ENCODE peak calls at places on chromosome 3, in four cellular contexts. S is sigmoid colon, J is upper lobe of left lung, Q is transverse colon. P is an unnamed sample.

GRCh38 chr3:185940951-185941350 is 3.1 kb upstream of the TRA2B start:
- DNase-seq in S (no peak), J (no peak), Q (no peak), P (no peak)

GRCh38 chr3:150377601-150378466 is 30.3 kb upstream of the TSC22D2 start:
- DNase-seq in S (no peak), J (no peak), Q (no peak), P (no peak)

GRCh38 chr3:160444411-160444810 is 5.2 kb downstream of the TRIM59 start:
- DNase-seq in S (no peak), J (no peak), Q (no peak), P (no peak)

GRCh38 chr3:66618066-66618465 is 117.2 kb upstream of the LRIG1 start:
- DNase-seq in S (no peak), J (no peak), Q (no peak), P (no peak)

GRCh38 chr3:65170357-65171090 is 482.7 kb upstream of the ADAMTS9 start:
- DNase-seq in S (peak; percentile 98), J (no peak), Q (peak; percentile 76), P (peak; percentile 88)

GRCh38 chr3:62559831-62560445 is 186.6 kb upstream of the FEZF2 start:
- DNase-seq in S (no peak), J (no peak), Q (no peak), P (no peak)

GRCh38 chr3:109806929-109807328 is 469.6 kb upstream of the DPPA4 start:
- DNase-seq in S (no peak), J (no peak), Q (no peak), P (no peak)

GRCh38 chr3:28406241-28406640 is 57.6 kb upstream of the AZI2 start:
- DNase-seq in S (no peak), J (no peak), Q (no peak), P (no peak)

GRCh38 chr3:158103131-158103955 is 2.9 kb downstream of the SHOX2 start:
- DNase-seq in S (no peak), J (peak; percentile 71), Q (peak; percentile 55), P (peak; percentile 23)

DNA sequence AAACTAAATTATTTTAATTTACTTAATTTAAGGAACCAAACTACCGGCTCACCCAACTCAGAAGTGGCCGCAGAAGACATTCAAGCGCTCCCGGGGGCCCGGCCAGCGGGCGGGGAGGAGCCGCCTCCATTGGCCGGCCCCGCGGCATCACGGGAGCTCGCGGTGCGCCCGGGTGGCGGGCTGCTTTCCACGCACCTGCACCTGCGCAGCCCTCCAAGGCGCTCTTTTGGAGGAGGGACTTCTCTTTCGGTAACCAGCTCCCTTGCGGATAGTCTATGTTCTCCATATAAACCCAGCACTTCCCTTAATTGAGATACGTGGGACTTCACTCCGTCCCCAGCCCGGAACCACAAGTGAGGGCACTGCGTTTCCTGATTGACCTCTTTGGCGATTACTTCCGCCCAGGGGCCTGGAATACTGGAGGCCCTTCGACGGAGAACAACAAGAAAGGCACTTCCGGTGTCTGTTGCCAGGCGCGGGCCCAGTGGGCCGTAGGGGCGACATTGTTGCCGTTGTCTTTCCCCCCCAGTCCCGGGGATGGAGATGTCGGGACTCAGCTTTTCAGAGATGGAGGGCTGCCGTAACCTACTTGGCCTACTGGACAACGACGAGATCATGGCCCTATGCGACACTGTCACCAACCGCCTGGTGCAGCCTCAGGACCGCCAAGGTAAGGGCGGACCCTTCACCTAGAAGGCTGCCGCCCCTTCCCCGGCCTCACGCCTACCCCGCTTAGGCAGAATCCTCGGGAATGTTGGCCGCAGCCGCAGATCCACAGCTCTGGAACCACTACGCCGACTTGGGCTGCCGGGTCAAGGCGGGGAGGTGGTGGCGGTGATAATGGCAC is at the start of gene C3orf38:
- DNase-seq in S (peak; percentile 94), J (peak; percentile 95), Q (peak; percentile 87), P (peak; percentile 91)
- TF ChIP-seq EP300 in S (no peak), J (no peak), Q (no peak), P (no peak)

GRCh38 chr3:140223197-140223596 is 288.2 kb downstream of the CLSTN2 start:
- DNase-seq in S (no peak), J (no peak), Q (no peak), P (no peak)

GRCh38 chr3:140219923-140220452 is 285.0 kb downstream of the CLSTN2 start:
- DNase-seq in S (no peak), J (no peak), Q (no peak), P (no peak)

GRCh38 chr3:140224307-140224706 is 289.3 kb downstream of the CLSTN2 start:
- DNase-seq in S (no peak), J (no peak), Q (no peak), P (no peak)

GRCh38 chr3:140225996-140226395 is 291.0 kb downstream of the CLSTN2 start:
- DNase-seq in S (no peak), J (no peak), Q (no peak), P (no peak)

DNA sequence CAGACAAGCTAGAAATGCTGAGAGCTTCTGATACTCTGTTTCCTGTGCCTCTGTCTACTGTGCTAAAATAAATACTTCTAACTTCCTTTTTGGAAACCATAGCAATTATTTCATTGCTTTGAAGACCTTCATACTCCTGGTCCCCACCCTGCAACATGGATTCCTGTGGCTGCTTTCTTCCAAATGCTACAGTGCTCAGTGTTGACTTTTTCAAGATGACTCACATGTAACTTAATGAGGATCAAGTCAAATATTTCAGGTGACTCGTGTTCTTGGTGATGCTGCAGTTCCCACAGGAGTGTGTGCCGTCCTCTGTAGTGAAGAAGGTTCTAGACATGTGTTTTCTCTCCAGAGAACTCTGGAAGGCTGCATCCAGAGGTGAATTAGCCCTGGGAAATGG is 288.6 kb downstream of the CLSTN2 start:
- DNase-seq in S (no peak), J (no peak), Q (no peak), P (no peak)
- TF ChIP-seq CTCF in S (no peak), J (no peak), Q (no peak), P (no peak)

DNA sequence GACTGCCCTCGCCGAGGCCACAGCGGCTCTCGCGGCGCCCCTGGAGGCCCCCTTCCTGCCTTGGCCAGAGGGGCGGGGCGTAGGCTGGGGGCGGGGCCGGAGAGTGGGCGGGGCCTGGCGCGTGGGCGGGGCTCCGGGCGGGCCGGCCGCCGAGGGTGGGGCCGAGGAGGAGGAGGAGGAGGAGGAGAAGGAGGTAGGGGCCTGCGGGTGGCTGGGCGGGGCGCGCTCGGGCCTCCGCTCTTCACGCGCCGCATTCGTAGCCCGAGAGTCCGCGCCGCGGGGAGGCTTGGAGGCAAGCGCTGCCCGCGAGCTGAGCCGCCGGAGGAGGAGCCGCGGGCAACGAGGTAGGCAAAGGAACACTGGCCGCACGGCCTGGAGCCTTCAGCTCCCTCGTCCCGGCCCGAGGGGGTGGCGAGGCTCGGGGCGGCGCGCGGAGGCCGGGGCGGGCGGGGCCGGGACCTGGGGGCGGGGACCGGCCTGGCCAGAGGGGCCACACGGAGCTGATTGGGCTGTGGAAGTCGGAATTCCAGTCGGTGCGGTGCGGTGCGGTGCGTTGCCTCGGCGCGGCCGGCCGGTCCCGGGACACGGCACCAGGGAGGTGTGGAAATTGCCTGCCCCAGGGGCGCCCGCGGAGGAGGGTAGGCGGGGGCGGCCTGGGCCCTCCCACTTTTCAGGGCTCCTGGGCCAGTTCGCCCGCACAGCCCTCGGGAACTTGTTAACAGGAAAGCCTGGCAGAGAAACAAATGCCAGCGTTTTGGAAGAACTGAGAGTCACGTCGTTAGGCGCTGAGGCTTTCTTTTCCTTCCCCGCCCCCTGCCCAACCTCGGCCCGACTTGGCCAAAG is at the start of gene PPP2R3A:
- DNase-seq in S (peak; percentile 94), J (peak; percentile 96), Q (peak; percentile 86), P (peak; percentile 92)
- TF ChIP-seq POLR2A in S (peak; percentile 38), J (peak; percentile 68), Q (peak; percentile 52), P (no peak)

GRCh38 chr3:197846491-197846890 is 55.4 kb downstream of the LRCH3 start:
- DNase-seq in S (no peak), J (no peak), Q (no peak), P (no peak)

GRCh38 chr3:197847866-197848401 is 56.9 kb downstream of the LRCH3 start:
- DNase-seq in S (no peak), J (no peak), Q (peak; percentile 18), P (no peak)
- TF ChIP-seq EP300 in S (no peak), J (no peak), Q (no peak), P (no peak)

DNA sequence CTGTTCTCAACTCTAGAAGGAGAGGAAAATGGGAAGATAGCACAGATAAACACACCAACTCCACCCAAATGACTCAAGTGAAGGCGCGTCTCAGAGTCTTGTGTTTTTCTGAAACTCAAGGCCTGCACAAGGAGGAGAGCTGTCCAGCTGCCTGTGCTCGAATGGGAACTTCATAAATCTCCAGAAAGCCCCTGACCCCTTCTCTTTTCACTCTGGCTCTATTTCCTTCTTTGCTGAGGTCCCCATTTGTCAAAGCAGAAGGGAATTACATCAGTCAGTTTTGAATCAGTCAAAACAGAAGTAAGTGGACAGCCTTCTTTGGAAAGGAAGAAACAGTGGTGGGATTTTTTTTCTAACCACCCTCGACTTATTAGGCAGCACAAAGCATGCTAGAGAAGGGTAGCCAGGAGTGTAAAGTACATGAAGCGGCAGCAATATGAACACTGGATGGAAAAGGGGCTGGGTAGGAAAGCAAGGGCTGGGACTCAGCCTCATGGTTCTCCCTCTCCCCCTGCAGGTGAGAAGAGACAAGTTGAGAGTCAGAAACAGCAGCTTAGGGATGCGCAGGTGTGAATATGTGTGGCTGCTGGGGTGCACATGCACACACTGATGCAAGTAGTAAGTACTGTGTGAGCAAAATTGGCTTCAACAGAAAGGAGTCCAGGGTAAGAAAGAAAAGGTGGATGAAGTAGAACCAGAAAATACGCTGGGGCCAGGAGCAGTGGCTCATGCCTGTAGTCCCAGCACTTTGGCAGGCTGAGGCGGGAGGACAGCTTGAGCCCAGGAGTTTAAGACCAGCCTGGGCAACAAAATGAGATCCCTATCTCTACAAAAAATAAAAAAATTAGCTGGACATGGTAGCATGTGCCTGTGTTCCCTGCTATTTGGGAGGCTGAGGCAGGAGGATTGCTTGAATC is 36.6 kb upstream of the MAGEF1 start:
- DNase-seq in S (no peak), J (no peak), Q (no peak), P (no peak)
- TF ChIP-seq CTCF in S (no peak), J (no peak), Q (peak; percentile 34), P (no peak)

P was measured in ovary.